ENCODE peak calls at places on chromosomes 12 and 14, in five cellular contexts. A is OCI-LY7, M is activated B cell treated with CpG ODN at 0.5 μM for 24 hours, C is AG08396, E is GM12865. X is an unnamed sample.

GRCh38 chr12:54958048-54958658 is 26.4 kb downstream of the TESPA1 start:
- DNase-seq in A (peak; percentile 67), C (peak; percentile 46), M (no peak), E (peak; percentile 74), X (no peak)

GRCh38 chr14:69812725-69813124 is 15.7 kb upstream of the SLC10A1 start:
- DNase-seq in M (no peak), C (no peak), E (no peak), A (no peak), X (no peak)

GRCh38 chr14:23056956-23057756 is at the start of gene CDH24:
- DNase-seq in E (peak; percentile 76), C (peak; percentile 90), M (peak; percentile 71), A (peak; percentile 72), X (no peak)

GRCh38 chr14:90412058-90412457 is 15.2 kb downstream of the CALM1 start:
- DNase-seq in E (no peak), M (no peak), A (no peak), C (no peak), X (no peak)

GRCh38 chr12:98238513-98238912 is 276.9 kb upstream of the TMPO start:
- DNase-seq in C (no peak), A (no peak), E (no peak), M (no peak), X (peak; percentile 83)

GRCh38 chr12:123966596-123966995 is 6.0 kb downstream of the CCDC92 start:
- DNase-seq in M (no peak), A (no peak), C (peak; percentile 76), E (no peak), X (no peak)

GRCh38 chr12:113285679-113286645 is 48.9 kb downstream of the SLC8B1 start:
- DNase-seq in A (no peak), C (no peak), M (no peak), E (no peak), X (no peak)

GRCh38 chr14:99177046-99177655 is 94.8 kb downstream of the BCL11B start:
- DNase-seq in C (no peak), E (no peak), A (no peak), M (no peak), X (no peak)

GRCh38 chr12:48118491-48118890 is 673 bp upstream of the PFKM start:
- DNase-seq in M (no peak), A (no peak), C (no peak), E (no peak), X (no peak)

GRCh38 chr12:65972149-65972548 is 147.9 kb downstream of the HMGA2 start:
- DNase-seq in A (no peak), M (no peak), C (no peak), E (no peak), X (no peak)

GRCh38 chr12:91413591-91413990 is 231.0 kb upstream of the DCN start:
- DNase-seq in A (no peak), M (no peak), E (no peak), C (no peak), X (peak; percentile 38)

GRCh38 chr12:122346054-122346453 is 76.4 kb downstream of the CLIP1 start:
- DNase-seq in M (no peak), C (no peak), A (no peak), E (no peak), X (no peak)

GRCh38 chr12:113935459-113935858 is 30.7 kb downstream of the RBM19 start:
- DNase-seq in M (no peak), E (no peak), A (no peak), C (no peak), X (no peak)

GRCh38 chr12:95509300-95509699 is 35.3 kb downstream of the METAP2 start:
- DNase-seq in C (no peak), M (no peak), E (no peak), A (no peak), X (no peak)

GRCh38 chr12:30016656-30017055 is 232.9 kb upstream of the TMTC1 start:
- DNase-seq in A (no peak), E (no peak), C (no peak), M (no peak), X (no peak)

GRCh38 chr14:74064883-74065282 is 19.4 kb downstream of the ALDH6A1 start:
- DNase-seq in A (no peak), C (no peak), E (no peak), M (no peak), X (no peak)

GRCh38 chr12:105089817-105090216 is 5.6 kb upstream of the ALDH1L2 start:
- DNase-seq in M (no peak), C (no peak), E (no peak), A (no peak), X (no peak)

GRCh38 chr14:46384611-46385010 is 267.0 kb downstream of the RPL10L start:
- DNase-seq in C (no peak), E (no peak), M (no peak), A (no peak), X (no peak)

GRCh38 chr12:121949643-121950397 is 31.4 kb downstream of the CFAP251 start:
- DNase-seq in E (no peak), A (no peak), M (no peak), C (peak; percentile 55), X (peak; percentile 61)

GRCh38 chr14:67276131-67276530 is 34.9 kb downstream of the PALS1 start:
- DNase-seq in A (no peak), C (no peak), E (no peak), M (no peak), X (no peak)

GRCh38 chr12:100661300-100661951 is 87.9 kb downstream of the GAS2L3 start:
- DNase-seq in M (no peak), A (no peak), C (no peak), E (peak; percentile 18), X (peak; percentile 34)

GRCh38 chr14:65211341-65211987 is 109.1 kb upstream of the MAX start:
- DNase-seq in E (no peak), A (no peak), C (peak; percentile 41), M (no peak), X (no peak)

GRCh38 chr12:119780786-119781434 is 96.2 kb downstream of the CIT start:
- DNase-seq in A (no peak), M (no peak), C (peak; percentile 32), E (no peak), X (no peak)

GRCh38 chr14:75259510-75259855 is 19.1 kb upstream of the FOS start:
- DNase-seq in E (no peak), M (no peak), A (no peak), C (peak; percentile 24), X (no peak)

GRCh38 chr14:100592972-100593371 is 5.8 kb upstream of the BEGAIN start:
- DNase-seq in E (no peak), A (no peak), C (no peak), M (no peak), X (no peak)

GRCh38 chr14:101336203-101336602 is 225.1 kb upstream of the DIO3 start:
- DNase-seq in E (no peak), M (no peak), A (no peak), C (no peak), X (no peak)

GRCh38 chr14:84112589-84112988 is 1417.4 kb upstream of the FLRT2 start:
- DNase-seq in A (no peak), C (no peak), E (no peak), M (no peak), X (no peak)

X was measured in HS-5.